ENCODE peak calls at places on chromosomes 1 and 21, in eight cellular contexts. Y is DMS153; H is neural progenitor cell; T is NCI-H524 treated with DMSO at 0.1 percent for 48 hours; I is H54; O is activated gamma-delta T cell; L is fibroblast of mammary gland; Q is stimulated activated CD4-positive, alpha-beta T cell treated with anti-CD3 and anti-CD28 coated beads, Interleukin-15, amount 100 ng/mL, for 24 hours. F is an unnamed sample.

GRCh38 chr1:202750024-202750423 is 39.8 kb upstream of the SYT2 start:
- DNase-seq in I (no peak), H (no peak), Y (no peak), O (no peak), T (no peak), L (no peak), Q (no peak), F (no peak)

GRCh38 chr1:38026592-38027200 is 14.2 kb downstream of the UTP11 start:
- DNase-seq in L (peak), T (peak), Y (peak), H (peak), Q (peak), O (no peak), I (peak), F (no peak)

GRCh38 chr1:95604784-95605183 is 370.8 kb downstream of the RWDD3 start:
- DNase-seq in L (no peak), H (no peak), Y (peak), I (no peak), O (no peak), Q (no peak), T (no peak), F (no peak)

GRCh38 chr1:33902486-33903209 is 38.8 kb downstream of the HMGB4 start:
- DNase-seq in H (no peak), T (no peak), I (no peak), L (no peak), Y (no peak), Q (no peak), O (no peak), F (no peak)

GRCh38 chr1:53982034-53982761 is 35.8 kb downstream of the LDLRAD1 start:
- DNase-seq in O (no peak), Y (peak), I (no peak), L (peak), Q (no peak), T (no peak), H (peak), F (no peak)

GRCh38 chr1:116321766-116322175 is 51.3 kb upstream of the ATP1A1 start:
- DNase-seq in O (no peak), Q (no peak), T (no peak), I (no peak), Y (peak), L (no peak), H (no peak), F (no peak)

GRCh38 chr1:159171688-159172501 is 480 bp downstream of the CADM3 start:
- DNase-seq in H (peak), I (no peak), Y (no peak), O (no peak), T (no peak), Q (no peak), L (no peak), F (no peak)

GRCh38 chr1:5793516-5793915 is 198.7 kb downstream of the NPHP4 start:
- DNase-seq in Y (no peak), H (no peak), T (peak), I (no peak), O (no peak), Q (no peak), L (no peak), F (no peak)

GRCh38 chr21:29654203-29654602 is 285.6 kb downstream of the GRIK1 start:
- DNase-seq in Q (no peak), T (no peak), H (no peak), I (no peak), Y (no peak), O (no peak), L (no peak), F (no peak)

GRCh38 chr1:100575406-100575805 is 37.5 kb downstream of the GPR88 start:
- DNase-seq in I (no peak), L (no peak), H (no peak), T (no peak), Q (no peak), Y (no peak), O (no peak), F (no peak)

GRCh38 chr1:205595861-205596260 is 36.0 kb downstream of the ELK4 start:
- DNase-seq in H (no peak), T (no peak), L (no peak), I (no peak), O (no peak), Y (no peak), Q (no peak), F (no peak)

GRCh38 chr1:164961714-164962113 is 394.8 kb downstream of the LMX1A start:
- DNase-seq in T (no peak), I (peak), O (no peak), H (no peak), Q (no peak), L (peak), Y (no peak), F (no peak)